ENCODE peak calls at places on chromosome 18, in five cellular contexts. S is right cardiac atrium, R is OCI-LY7, W is fibroblast of mammary gland, B is prostate gland. L is an unnamed sample.

GRCh38 chr18:31101148-31102019 is 837 bp downstream of the DSC2 start:
- DNase-seq in S (peak), R (no peak), W (no peak), B (peak), L (peak)

GRCh38 chr18:21740474-21740723 is 193 bp upstream of the MIB1 start:
- DNase-seq in S (peak), R (peak), W (peak), B (peak), L (no peak)

GRCh38 chr18:48714873-48715272 is 176.0 kb downstream of the CTIF start:
- DNase-seq in S (no peak), R (no peak), W (no peak), B (no peak), L (peak)

GRCh38 chr18:61939032-61939674 is 46.3 kb upstream of the RNF152 start:
- DNase-seq in S (no peak), R (no peak), W (no peak), B (no peak), L (no peak)

GRCh38 chr18:50527636-50528307 is 32.1 kb upstream of the MAPK4 start:
- DNase-seq in S (no peak), R (no peak), W (no peak), B (no peak), L (no peak)

GRCh38 chr18:11108956-11109355 is 40.4 kb downstream of the PIEZO2 start:
- DNase-seq in S (no peak), R (no peak), W (no peak), B (no peak), L (no peak)

GRCh38 chr18:41244751-41245150 is 710.3 kb upstream of the PIK3C3 start:
- DNase-seq in S (no peak), R (no peak), W (no peak), B (no peak), L (no peak)

GRCh38 chr18:40917096-40917495 is 1037.9 kb upstream of the PIK3C3 start:
- DNase-seq in S (no peak), R (no peak), W (peak), B (no peak), L (no peak)

GRCh38 chr18:49411928-49412327 is 48.5 kb downstream of the DYM start:
- DNase-seq in S (no peak), R (no peak), W (no peak), B (no peak), L (no peak)

GRCh38 chr18:72456802-72457201 is 87.3 kb downstream of the CBLN2 start:
- DNase-seq in S (no peak), R (no peak), W (peak), B (no peak), L (no peak)

GRCh38 chr18:49616618-49617328 is 54.9 kb downstream of the LIPG start:
- DNase-seq in S (no peak), R (no peak), W (no peak), B (no peak), L (no peak)

GRCh38 chr18:3886575-3887322 is 436.8 kb downstream of the TGIF1 start:
- DNase-seq in S (no peak), R (peak), W (no peak), B (no peak), L (peak)

GRCh38 chr18:25164837-25165791 is 186.9 kb downstream of the ZNF521 start:
- DNase-seq in S (no peak), R (no peak), W (peak), B (no peak), L (no peak)

GRCh38 chr18:75247601-75248421 is 37.2 kb downstream of the TSHZ1 start:
- DNase-seq in S (no peak), R (no peak), W (peak), B (no peak), L (no peak)

GRCh38 chr18:13726972-13727331 is 479 bp downstream of the RNMT start:
- DNase-seq in S (peak), R (peak), W (peak), B (peak), L (peak)

GRCh38 chr18:57497372-57498294 is 62.5 kb downstream of the ONECUT2 start:
- DNase-seq in S (no peak), R (no peak), W (peak), B (no peak), L (no peak)

GRCh38 chr18:62420513-62421209 is 95.6 kb downstream of the TNFRSF11A start:
- DNase-seq in S (no peak), R (no peak), W (peak), B (peak), L (no peak)

GRCh38 chr18:48621815-48622555 is 83.2 kb downstream of the CTIF start:
- DNase-seq in S (no peak), R (peak), W (no peak), B (no peak), L (no peak)

GRCh38 chr18:2978626-2979025 is 34.3 kb downstream of the LPIN2 start:
- DNase-seq in S (no peak), R (no peak), W (peak), B (no peak), L (no peak)

GRCh38 chr18:32769242-32770180 is 3.3 kb downstream of the KLHL14 start:
- DNase-seq in S (peak), R (peak), W (no peak), B (no peak), L (peak)

GRCh38 chr18:3471141-3471648 is 21.2 kb downstream of the TGIF1 start:
- DNase-seq in S (no peak), R (no peak), W (no peak), B (no peak), L (no peak)

GRCh38 chr18:61702007-61702406 is 190.8 kb downstream of the RNF152 start:
- DNase-seq in S (no peak), R (no peak), W (peak), B (no peak), L (no peak)

GRCh38 chr18:31192086-31192776 is 29.6 kb upstream of the DSC1 start:
- DNase-seq in S (no peak), R (no peak), W (no peak), B (no peak), L (no peak)

GRCh38 chr18:35463837-35464236 is 33.9 kb downstream of the INO80C start:
- DNase-seq in S (no peak), R (no peak), W (no peak), B (no peak), L (no peak)

GRCh38 chr18:67476585-67476984 is 39.9 kb downstream of the DSEL start:
- DNase-seq in S (no peak), R (no peak), W (peak), B (no peak), L (no peak)

GRCh38 chr18:10927290-10927979 is 221.9 kb downstream of the PIEZO2 start:
- DNase-seq in S (peak), R (no peak), W (peak), B (no peak), L (no peak)

GRCh38 chr18:8366070-8366469 is 243.2 kb upstream of the RAB12 start:
- DNase-seq in S (no peak), R (no peak), W (no peak), B (no peak), L (no peak)

GRCh38 chr18:75360941-75361340 is 66.6 kb downstream of the SMIM21 start:
- DNase-seq in S (no peak), R (no peak), W (no peak), B (no peak), L (no peak)

GRCh38 chr18:2589345-2590060 is 18.1 kb downstream of the NDC80 start:
- DNase-seq in S (no peak), R (no peak), W (peak), B (no peak), L (peak)

GRCh38 chr18:3683483-3683882 is 233.5 kb downstream of the TGIF1 start:
- DNase-seq in S (no peak), R (no peak), W (no peak), B (no peak), L (no peak)

GRCh38 chr18:75031717-75032317 is 177.1 kb downstream of the PTGR3 start:
- DNase-seq in S (no peak), R (no peak), W (no peak), B (no peak), L (no peak)

GRCh38 chr18:63677490-63678225 is 16.0 kb upstream of the SERPINB3 start:
- DNase-seq in S (no peak), R (no peak), W (peak), B (no peak), L (no peak)

GRCh38 chr18:79784071-79784913 is 13.4 kb upstream of the KCNG2 start:
- DNase-seq in S (no peak), R (no peak), W (peak), B (no peak), L (no peak)

GRCh38 chr18:79785831-79786230 is 11.9 kb upstream of the KCNG2 start:
- DNase-seq in S (no peak), R (no peak), W (no peak), B (no peak), L (no peak)

GRCh38 chr18:79786781-79787526 is 10.8 kb upstream of the KCNG2 start:
- DNase-seq in S (no peak), R (no peak), W (peak), B (no peak), L (no peak)

GRCh38 chr18:79786304-79786703 is 11.4 kb upstream of the KCNG2 start:
- DNase-seq in S (no peak), R (no peak), W (no peak), B (no peak), L (no peak)

DNA sequence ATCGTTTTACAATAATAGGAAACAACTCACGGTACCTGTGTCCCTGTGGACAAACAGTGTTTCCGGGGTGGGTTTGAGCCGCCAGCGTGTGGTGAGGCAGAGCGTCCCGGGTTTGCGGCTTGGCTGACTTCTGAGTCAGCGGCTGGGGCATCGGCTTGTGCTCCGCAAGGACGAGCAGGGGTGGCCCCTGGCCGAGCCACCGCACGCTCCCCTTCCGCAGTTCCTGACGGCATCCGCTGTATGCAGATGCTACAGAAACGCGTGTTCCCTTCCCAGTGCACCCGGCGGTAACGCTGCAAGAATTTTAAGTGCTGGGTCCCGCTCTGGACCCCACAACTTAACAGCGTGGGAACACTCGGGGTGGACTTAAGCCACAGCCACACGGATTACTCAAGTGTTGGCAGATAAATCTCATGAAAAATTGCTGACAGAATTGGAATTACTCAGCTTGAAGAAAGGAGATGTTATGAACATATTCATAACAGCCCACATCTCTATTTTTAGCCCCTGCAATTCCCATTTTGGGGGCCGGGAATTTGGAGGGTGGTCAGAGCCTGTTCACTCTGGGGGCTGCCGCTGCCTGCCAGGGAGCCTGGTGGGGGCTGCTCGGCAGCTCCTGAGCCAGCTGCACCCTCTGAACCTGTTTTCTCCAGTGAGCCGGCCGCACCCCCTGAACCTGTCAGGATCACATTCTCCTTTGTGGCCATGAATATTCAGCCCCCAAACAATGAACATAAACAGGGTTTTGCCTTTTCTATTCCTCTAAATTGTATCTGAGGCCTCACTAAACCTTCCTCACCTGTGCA is 12.6 kb upstream of the KCNG2 start:
- DNase-seq in S (no peak), R (peak), W (peak), B (no peak), L (no peak)
- H3K4me3 ChIP-seq in S (no peak), R (no peak), W (no peak), B (no peak), L (no peak)

GRCh38 chr18:59145055-59145454 is 5.4 kb downstream of the SEC11C start:
- DNase-seq in S (no peak), R (no peak), W (no peak), B (peak), L (no peak)
- H3K4me3 ChIP-seq in S (no peak), R (no peak), W (no peak), B (no peak), L (no peak)

GRCh38 chr18:55859116-55859515 is 271.1 kb upstream of the TCF4 start:
- DNase-seq in S (no peak), R (no peak), W (no peak), B (no peak), L (no peak)
- H3K4me3 ChIP-seq in S (peak), R (no peak), W (no peak), B (no peak), L (no peak)

DNA sequence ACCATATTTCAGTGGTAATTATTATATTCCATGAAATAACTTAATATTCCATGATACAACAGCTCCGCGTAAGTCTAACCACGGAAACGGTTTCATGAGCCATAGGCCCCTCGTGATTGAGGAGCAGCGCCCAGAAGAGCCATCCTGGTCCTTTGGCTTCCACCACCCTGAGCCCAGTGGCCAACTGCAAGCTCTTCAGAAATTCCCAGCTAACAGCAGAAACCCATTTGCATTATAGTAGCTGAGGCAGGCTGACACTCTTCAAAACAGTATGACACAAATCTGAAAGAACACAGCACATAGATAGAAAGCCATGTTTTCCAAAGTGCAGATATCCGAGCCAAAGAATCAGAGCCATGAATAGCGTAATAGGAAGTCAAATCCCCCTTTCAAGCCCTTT is 120.9 kb upstream of the NFATC1 start:
- DNase-seq in S (no peak), R (no peak), W (no peak), B (no peak), L (no peak)
- H3K4me3 ChIP-seq in S (no peak), R (no peak), W (no peak), B (no peak), L (no peak)

GRCh38 chr18:7256959-7257742 is 26.3 kb downstream of the LRRC30 start:
- DNase-seq in S (no peak), R (no peak), W (no peak), B (no peak), L (peak)
- H3K4me3 ChIP-seq in S (no peak), R (no peak), W (no peak), B (no peak), L (no peak)

GRCh38 chr18:46756172-46756558 is 688 bp downstream of the ST8SIA5 start:
- DNase-seq in S (no peak), R (no peak), W (no peak), B (no peak), L (peak)
- H3K4me3 ChIP-seq in S (peak), R (no peak), W (no peak), B (peak), L (no peak)

DNA sequence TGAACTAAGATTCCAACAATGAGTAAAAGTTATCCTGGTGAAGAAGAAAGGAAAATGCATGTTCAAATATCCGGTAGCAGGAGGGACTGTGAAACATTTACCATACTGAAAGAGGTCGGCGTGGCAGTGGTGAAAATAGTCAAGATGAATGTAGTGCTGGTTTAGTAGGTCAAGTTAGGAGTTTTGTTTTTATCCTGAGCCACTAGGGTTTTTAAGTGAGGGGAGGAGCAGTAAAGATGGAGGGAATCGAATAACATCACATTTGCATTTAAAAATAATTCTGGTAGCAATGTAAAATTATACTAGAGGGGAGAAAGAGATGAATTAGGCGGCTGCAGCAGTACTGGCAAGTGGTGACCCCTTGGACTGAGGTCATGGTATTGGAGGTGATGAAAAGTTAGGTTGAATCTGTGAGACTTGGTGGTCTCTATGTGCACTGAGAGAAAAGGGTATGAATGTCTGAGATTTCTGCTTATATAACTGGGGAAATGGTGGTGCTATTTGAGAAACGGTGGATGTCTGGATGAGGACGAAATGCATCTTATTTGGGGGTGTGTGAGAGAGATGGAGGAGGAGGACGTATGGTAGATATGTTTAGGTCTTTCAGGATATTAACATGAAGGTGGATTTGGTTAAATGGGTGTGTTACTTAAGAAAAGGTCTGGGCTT is 5.9 kb downstream of the VAPA start:
- DNase-seq in S (no peak), R (no peak), W (no peak), B (no peak), L (no peak)
- H3K4me3 ChIP-seq in S (no peak), R (no peak), W (no peak), B (no peak), L (no peak)

GRCh38 chr18:76524477-76524876 is 29.4 kb upstream of the ZNF516 start:
- DNase-seq in S (no peak), R (no peak), W (no peak), B (no peak), L (no peak)
- H3K4me3 ChIP-seq in S (no peak), R (no peak), W (no peak), B (no peak), L (no peak)

GRCh38 chr18:22822841-22823508 is 110.2 kb upstream of the RBBP8 start:
- DNase-seq in S (no peak), R (no peak), W (no peak), B (no peak), L (no peak)
- H3K4me3 ChIP-seq in S (no peak), R (no peak), W (no peak), B (no peak), L (no peak)